ENCODE peak calls at places on chromosomes 13 and 19, in eight cellular contexts. One of them, this sample, is unnamed.

GRCh38 chr19:6572217-6572616 is 18.7 kb downstream of the CD70 start:
- DNase-seq in upper lobe of right lung: no peak
- DNase-seq in CD4-positive, alpha-beta memory T cell: no peak
- DNase-seq in tibial nerve: peak; percentile 24
- DNase-seq in CD8-positive, alpha-beta T cell: no peak
- DNase-seq in BE2C: no peak
- DNase-seq in OCI-LY7: no peak
- DNase-seq in naive thymus-derived CD4-positive, alpha-beta T cell: no peak
- DNase-seq in this sample: no peak

GRCh38 chr19:7225741-7226140 is 68.5 kb downstream of the INSR start:
- DNase-seq in upper lobe of right lung: no peak
- DNase-seq in CD8-positive, alpha-beta T cell: no peak
- DNase-seq in tibial nerve: no peak
- DNase-seq in naive thymus-derived CD4-positive, alpha-beta T cell: no peak
- DNase-seq in OCI-LY7: no peak
- DNase-seq in CD4-positive, alpha-beta memory T cell: no peak
- DNase-seq in BE2C: no peak
- DNase-seq in this sample: no peak

GRCh38 chr19:32674959-32675719 is at the start of gene ANKRD27:
- DNase-seq in CD8-positive, alpha-beta T cell: peak; percentile 98
- DNase-seq in upper lobe of right lung: peak; percentile 99
- DNase-seq in OCI-LY7: peak; percentile 99
- DNase-seq in tibial nerve: peak; percentile 98
- DNase-seq in naive thymus-derived CD4-positive, alpha-beta T cell: peak; percentile 98
- DNase-seq in CD4-positive, alpha-beta memory T cell: peak; percentile 98
- DNase-seq in BE2C: peak; percentile 99
- DNase-seq in this sample: peak; percentile 98

GRCh38 chr19:10230155-10230903 is 802 bp downstream of the S1PR2 start:
- DNase-seq in OCI-LY7: no peak
- DNase-seq in BE2C: peak; percentile 30
- DNase-seq in CD4-positive, alpha-beta memory T cell: peak; percentile 66
- DNase-seq in tibial nerve: peak; percentile 40
- DNase-seq in naive thymus-derived CD4-positive, alpha-beta T cell: peak; percentile 43
- DNase-seq in CD8-positive, alpha-beta T cell: peak; percentile 67
- DNase-seq in upper lobe of right lung: peak; percentile 82
- DNase-seq in this sample: peak; percentile 74

GRCh38 chr13:88978607-88979006 is 1307.4 kb downstream of the SLITRK5 start:
- DNase-seq in CD4-positive, alpha-beta memory T cell: no peak
- DNase-seq in upper lobe of right lung: no peak
- DNase-seq in tibial nerve: no peak
- DNase-seq in CD8-positive, alpha-beta T cell: no peak
- DNase-seq in OCI-LY7: no peak
- DNase-seq in naive thymus-derived CD4-positive, alpha-beta T cell: no peak
- DNase-seq in BE2C: no peak
- DNase-seq in this sample: no peak

GRCh38 chr13:89925107-89925506 is 1422.4 kb upstream of the MIR17HG start:
- DNase-seq in OCI-LY7: no peak
- DNase-seq in upper lobe of right lung: no peak
- DNase-seq in BE2C: peak; percentile 57
- DNase-seq in CD4-positive, alpha-beta memory T cell: no peak
- DNase-seq in CD8-positive, alpha-beta T cell: no peak
- DNase-seq in naive thymus-derived CD4-positive, alpha-beta T cell: no peak
- DNase-seq in tibial nerve: no peak
- DNase-seq in this sample: no peak

GRCh38 chr13:114088863-114089262 is 43.6 kb downstream of the RASA3 start:
- DNase-seq in upper lobe of right lung: no peak
- DNase-seq in CD8-positive, alpha-beta T cell: no peak
- DNase-seq in naive thymus-derived CD4-positive, alpha-beta T cell: no peak
- DNase-seq in CD4-positive, alpha-beta memory T cell: no peak
- DNase-seq in tibial nerve: no peak
- DNase-seq in OCI-LY7: no peak
- DNase-seq in BE2C: no peak
- DNase-seq in this sample: no peak

GRCh38 chr13:29654807-29655547 is 59.5 kb upstream of the SLC7A1 start:
- DNase-seq in CD4-positive, alpha-beta memory T cell: no peak
- DNase-seq in naive thymus-derived CD4-positive, alpha-beta T cell: no peak
- DNase-seq in tibial nerve: no peak
- DNase-seq in upper lobe of right lung: no peak
- DNase-seq in BE2C: no peak
- DNase-seq in OCI-LY7: no peak
- DNase-seq in CD8-positive, alpha-beta T cell: no peak
- DNase-seq in this sample: no peak

GRCh38 chr13:90510319-90510718 is 837.2 kb upstream of the MIR17HG start:
- DNase-seq in upper lobe of right lung: no peak
- DNase-seq in naive thymus-derived CD4-positive, alpha-beta T cell: no peak
- DNase-seq in tibial nerve: no peak
- DNase-seq in BE2C: no peak
- DNase-seq in CD8-positive, alpha-beta T cell: no peak
- DNase-seq in OCI-LY7: no peak
- DNase-seq in CD4-positive, alpha-beta memory T cell: no peak
- DNase-seq in this sample: no peak

GRCh38 chr19:34808566-34808965 is 35.6 kb upstream of the ZNF599 start:
- DNase-seq in CD4-positive, alpha-beta memory T cell: no peak
- DNase-seq in naive thymus-derived CD4-positive, alpha-beta T cell: no peak
- DNase-seq in tibial nerve: no peak
- DNase-seq in CD8-positive, alpha-beta T cell: no peak
- DNase-seq in OCI-LY7: no peak
- DNase-seq in upper lobe of right lung: no peak
- DNase-seq in BE2C: no peak
- DNase-seq in this sample: no peak

GRCh38 chr13:44523176-44524017 is 52.7 kb downstream of the TSC22D1 start:
- DNase-seq in CD8-positive, alpha-beta T cell: no peak
- DNase-seq in CD4-positive, alpha-beta memory T cell: no peak
- DNase-seq in upper lobe of right lung: no peak
- DNase-seq in OCI-LY7: no peak
- DNase-seq in naive thymus-derived CD4-positive, alpha-beta T cell: no peak
- DNase-seq in BE2C: no peak
- DNase-seq in tibial nerve: no peak
- DNase-seq in this sample: no peak

GRCh38 chr13:33218426-33218825 is 67.1 kb downstream of the STARD13 start:
- DNase-seq in BE2C: no peak
- DNase-seq in CD4-positive, alpha-beta memory T cell: no peak
- DNase-seq in CD8-positive, alpha-beta T cell: no peak
- DNase-seq in naive thymus-derived CD4-positive, alpha-beta T cell: no peak
- DNase-seq in upper lobe of right lung: no peak
- DNase-seq in OCI-LY7: no peak
- DNase-seq in tibial nerve: no peak
- DNase-seq in this sample: no peak

GRCh38 chr13:33218020-33218419 is 67.5 kb downstream of the STARD13 start:
- DNase-seq in CD8-positive, alpha-beta T cell: no peak
- DNase-seq in naive thymus-derived CD4-positive, alpha-beta T cell: no peak
- DNase-seq in BE2C: no peak
- DNase-seq in upper lobe of right lung: no peak
- DNase-seq in OCI-LY7: no peak
- DNase-seq in tibial nerve: no peak
- DNase-seq in CD4-positive, alpha-beta memory T cell: no peak
- DNase-seq in this sample: no peak

GRCh38 chr13:33219926-33220325 is 65.6 kb downstream of the STARD13 start:
- DNase-seq in CD8-positive, alpha-beta T cell: no peak
- DNase-seq in OCI-LY7: no peak
- DNase-seq in naive thymus-derived CD4-positive, alpha-beta T cell: no peak
- DNase-seq in CD4-positive, alpha-beta memory T cell: no peak
- DNase-seq in BE2C: no peak
- DNase-seq in tibial nerve: no peak
- DNase-seq in upper lobe of right lung: no peak
- DNase-seq in this sample: no peak

GRCh38 chr13:33213797-33214196 is 71.8 kb downstream of the STARD13 start:
- DNase-seq in tibial nerve: no peak
- DNase-seq in CD8-positive, alpha-beta T cell: no peak
- DNase-seq in naive thymus-derived CD4-positive, alpha-beta T cell: no peak
- DNase-seq in OCI-LY7: no peak
- DNase-seq in CD4-positive, alpha-beta memory T cell: no peak
- DNase-seq in BE2C: no peak
- DNase-seq in upper lobe of right lung: no peak
- DNase-seq in this sample: no peak

DNA sequence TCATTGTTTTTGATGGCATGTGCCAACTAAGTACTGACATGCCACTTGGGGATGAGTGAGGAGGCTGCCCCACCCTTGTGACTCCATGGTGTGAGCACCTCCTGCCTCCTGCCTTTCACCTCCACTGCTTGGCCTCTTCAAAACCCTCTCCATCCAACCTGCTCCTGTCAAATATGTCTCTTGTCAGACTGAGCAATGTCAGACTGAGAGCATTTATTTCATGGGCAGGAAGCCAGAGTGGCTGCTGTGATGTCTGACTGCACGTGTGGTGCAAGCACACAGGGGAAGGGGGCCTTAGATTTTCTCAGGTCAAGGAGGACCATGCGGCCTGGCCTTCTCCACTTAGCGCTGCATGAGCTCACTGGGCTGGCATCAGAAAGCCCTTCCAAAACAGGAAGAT is 68.3 kb downstream of the STARD13 start:
- DNase-seq in upper lobe of right lung: no peak
- DNase-seq in CD8-positive, alpha-beta T cell: no peak
- DNase-seq in CD4-positive, alpha-beta memory T cell: no peak
- DNase-seq in naive thymus-derived CD4-positive, alpha-beta T cell: no peak
- DNase-seq in BE2C: peak; percentile 24
- DNase-seq in tibial nerve: no peak
- DNase-seq in OCI-LY7: no peak
- DNase-seq in this sample: no peak
- H3K9me3 ChIP-seq in upper lobe of right lung: no peaks in the 10 kb centered on the region
- H3K9me3 ChIP-seq in CD8-positive, alpha-beta T cell: no peaks in the 10 kb centered on the region
- H3K9me3 ChIP-seq in CD4-positive, alpha-beta memory T cell: no peaks in the 10 kb centered on the region
- H3K9me3 ChIP-seq in naive thymus-derived CD4-positive, alpha-beta T cell: no peaks in the 10 kb centered on the region
- H3K9me3 ChIP-seq in BE2C: no peaks in the 10 kb centered on the region
- H3K9me3 ChIP-seq in tibial nerve: no peaks in the 10 kb centered on the region
- H3K9me3 ChIP-seq in OCI-LY7: no peaks in the 10 kb centered on the region
- H3K9me3 ChIP-seq in this sample: no peaks in the 10 kb centered on the region

GRCh38 chr19:15775249-15775648 is 12.2 kb upstream of the OR10H5 start:
- DNase-seq in upper lobe of right lung: no peak
- DNase-seq in OCI-LY7: no peak
- DNase-seq in CD8-positive, alpha-beta T cell: no peak
- DNase-seq in CD4-positive, alpha-beta memory T cell: no peak
- DNase-seq in BE2C: no peak
- DNase-seq in tibial nerve: no peak
- DNase-seq in naive thymus-derived CD4-positive, alpha-beta T cell: no peak
- DNase-seq in this sample: no peak
- H3K9me3 ChIP-seq in upper lobe of right lung: no peaks in the 10 kb centered on the region
- H3K9me3 ChIP-seq in OCI-LY7: no peaks in the 10 kb centered on the region
- H3K9me3 ChIP-seq in CD8-positive, alpha-beta T cell: no peaks in the 10 kb centered on the region
- H3K9me3 ChIP-seq in CD4-positive, alpha-beta memory T cell: no peaks in the 10 kb centered on the region
- H3K9me3 ChIP-seq in BE2C: no peaks in the 10 kb centered on the region
- H3K9me3 ChIP-seq in tibial nerve: no peaks in the 10 kb centered on the region
- H3K9me3 ChIP-seq in naive thymus-derived CD4-positive, alpha-beta T cell: no peaks in the 10 kb centered on the region
- H3K9me3 ChIP-seq in this sample: no peaks in the 10 kb centered on the region

GRCh38 chr19:56823417-56823816 is 17.1 kb downstream of the PEG3 start:
- DNase-seq in CD8-positive, alpha-beta T cell: no peak
- DNase-seq in OCI-LY7: no peak
- DNase-seq in upper lobe of right lung: no peak
- DNase-seq in naive thymus-derived CD4-positive, alpha-beta T cell: no peak
- DNase-seq in tibial nerve: no peak
- DNase-seq in CD4-positive, alpha-beta memory T cell: no peak
- DNase-seq in BE2C: no peak
- DNase-seq in this sample: no peak

GRCh38 chr19:56831279-56831678 is 9.2 kb downstream of the PEG3 start:
- DNase-seq in tibial nerve: no peak
- DNase-seq in BE2C: no peak
- DNase-seq in OCI-LY7: no peak
- DNase-seq in naive thymus-derived CD4-positive, alpha-beta T cell: no peak
- DNase-seq in CD4-positive, alpha-beta memory T cell: no peak
- DNase-seq in upper lobe of right lung: no peak
- DNase-seq in CD8-positive, alpha-beta T cell: no peak
- DNase-seq in this sample: no peak

GRCh38 chr19:56823956-56824355 is 16.6 kb downstream of the PEG3 start:
- DNase-seq in tibial nerve: no peak
- DNase-seq in BE2C: no peak
- DNase-seq in naive thymus-derived CD4-positive, alpha-beta T cell: no peak
- DNase-seq in upper lobe of right lung: no peak
- DNase-seq in CD8-positive, alpha-beta T cell: no peak
- DNase-seq in OCI-LY7: no peak
- DNase-seq in CD4-positive, alpha-beta memory T cell: no peak
- DNase-seq in this sample: no peak

GRCh38 chr19:56829586-56829985 is 10.9 kb downstream of the PEG3 start:
- DNase-seq in tibial nerve: no peak
- DNase-seq in BE2C: no peak
- DNase-seq in CD8-positive, alpha-beta T cell: no peak
- DNase-seq in OCI-LY7: no peak
- DNase-seq in CD4-positive, alpha-beta memory T cell: no peak
- DNase-seq in naive thymus-derived CD4-positive, alpha-beta T cell: no peak
- DNase-seq in upper lobe of right lung: no peak
- DNase-seq in this sample: no peak

GRCh38 chr19:56827708-56828107 is 12.8 kb downstream of the PEG3 start:
- DNase-seq in tibial nerve: no peak
- DNase-seq in CD8-positive, alpha-beta T cell: no peak
- DNase-seq in CD4-positive, alpha-beta memory T cell: no peak
- DNase-seq in naive thymus-derived CD4-positive, alpha-beta T cell: no peak
- DNase-seq in upper lobe of right lung: no peak
- DNase-seq in OCI-LY7: no peak
- DNase-seq in BE2C: no peak
- DNase-seq in this sample: no peak
- H3K9me3 ChIP-seq in tibial nerve: no peaks in the 10 kb centered on the region
- H3K9me3 ChIP-seq in CD8-positive, alpha-beta T cell: no peaks in the 10 kb centered on the region
- H3K9me3 ChIP-seq in CD4-positive, alpha-beta memory T cell: no peaks in the 10 kb centered on the region
- H3K9me3 ChIP-seq in naive thymus-derived CD4-positive, alpha-beta T cell: no peaks in the 10 kb centered on the region
- H3K9me3 ChIP-seq in upper lobe of right lung: no peaks in the 10 kb centered on the region
- H3K9me3 ChIP-seq in OCI-LY7: no peaks in the 10 kb centered on the region
- H3K9me3 ChIP-seq in BE2C: no peaks in the 10 kb centered on the region
- H3K9me3 ChIP-seq in this sample: no peaks in the 10 kb centered on the region

GRCh38 chr19:58040751-58041525 is 7.1 kb downstream of the ZSCAN1 start:
- DNase-seq in CD8-positive, alpha-beta T cell: no peak
- DNase-seq in OCI-LY7: no peak
- DNase-seq in BE2C: no peak
- DNase-seq in naive thymus-derived CD4-positive, alpha-beta T cell: no peak
- DNase-seq in CD4-positive, alpha-beta memory T cell: no peak
- DNase-seq in upper lobe of right lung: no peak
- DNase-seq in tibial nerve: no peak
- DNase-seq in this sample: no peak
- H3K9me3 ChIP-seq in CD8-positive, alpha-beta T cell: peaks cover 7% of the 10 kb centered on the region
- H3K9me3 ChIP-seq in OCI-LY7: no peaks in the 10 kb centered on the region
- H3K9me3 ChIP-seq in BE2C: peaks cover 3% of the 10 kb centered on the region
- H3K9me3 ChIP-seq in naive thymus-derived CD4-positive, alpha-beta T cell: no peaks in the 10 kb centered on the region
- H3K9me3 ChIP-seq in CD4-positive, alpha-beta memory T cell: no peaks in the 10 kb centered on the region
- H3K9me3 ChIP-seq in upper lobe of right lung: peaks cover 10% of the 10 kb centered on the region
- H3K9me3 ChIP-seq in tibial nerve: no peaks in the 10 kb centered on the region
- H3K9me3 ChIP-seq in this sample: peaks cover 3% of the 10 kb centered on the region

DNA sequence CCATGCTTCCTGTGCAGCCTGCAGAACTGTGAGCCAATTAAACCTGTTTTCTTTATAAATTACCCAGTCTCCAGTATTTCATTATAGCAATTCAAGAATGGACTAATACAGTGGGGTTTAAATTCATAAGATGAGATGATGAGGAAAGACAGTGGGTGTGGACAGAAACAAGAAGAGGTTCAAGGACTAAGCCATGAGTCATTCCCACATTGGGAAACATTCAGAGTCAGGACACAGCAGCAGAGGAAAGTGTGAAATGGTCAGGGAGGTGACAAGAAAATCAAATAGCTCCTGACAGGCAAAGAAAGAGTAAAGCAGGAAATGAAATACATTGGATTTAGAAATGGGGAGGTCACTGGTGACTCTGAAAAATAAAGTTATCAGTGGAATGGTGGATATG is 9.1 kb downstream of the ZNF841 start:
- DNase-seq in CD4-positive, alpha-beta memory T cell: no peak
- DNase-seq in tibial nerve: no peak
- DNase-seq in upper lobe of right lung: no peak
- DNase-seq in OCI-LY7: no peak
- DNase-seq in naive thymus-derived CD4-positive, alpha-beta T cell: no peak
- DNase-seq in CD8-positive, alpha-beta T cell: no peak
- DNase-seq in BE2C: no peak
- DNase-seq in this sample: no peak
- H3K9me3 ChIP-seq in CD4-positive, alpha-beta memory T cell: peaks cover 3% of the 10 kb centered on the region
- H3K9me3 ChIP-seq in tibial nerve: no peaks in the 10 kb centered on the region
- H3K9me3 ChIP-seq in upper lobe of right lung: no peaks in the 10 kb centered on the region
- H3K9me3 ChIP-seq in OCI-LY7: peaks cover 6% of the 10 kb centered on the region
- H3K9me3 ChIP-seq in naive thymus-derived CD4-positive, alpha-beta T cell: no peaks in the 10 kb centered on the region
- H3K9me3 ChIP-seq in CD8-positive, alpha-beta T cell: peaks cover 7% of the 10 kb centered on the region
- H3K9me3 ChIP-seq in BE2C: no peaks in the 10 kb centered on the region
- H3K9me3 ChIP-seq in this sample: peaks cover 22% of the 10 kb centered on the region